ENCODE peak calls at places on chromosomes 12 and 14, in nine cellular contexts. F, V, U, I, G, R, O, J and W are unnamed samples.

GRCh38 chr12:95996034-95996658 is at the start of gene HAL:
- DNase-seq in J (no peak), V (no peak), O (peak), U (no peak), G (no peak), I (no peak), F (no peak), R (no peak), W (peak)

GRCh38 chr12:112716099-112717093 is 75.2 kb upstream of the RPH3A start:
- DNase-seq in F (peak), J (no peak), U (no peak), O (peak), I (no peak), V (no peak), R (no peak), G (no peak), W (peak)

GRCh38 chr12:117316336-117316735 is 45.1 kb downstream of the NOS1 start:
- DNase-seq in J (no peak), I (no peak), F (no peak), G (no peak), O (no peak), U (no peak), V (no peak), R (no peak), W (no peak)

GRCh38 chr12:19130224-19131019 is 889 bp downstream of the PLEKHA5 start:
- DNase-seq in V (peak), I (no peak), O (peak), G (no peak), R (no peak), J (peak), F (peak), U (peak), W (peak)

GRCh38 chr12:124517260-124518050 is 50.0 kb downstream of the NCOR2 start:
- DNase-seq in R (no peak), J (peak), U (no peak), V (no peak), I (no peak), O (peak), G (no peak), F (peak), W (peak)

GRCh38 chr14:68395585-68395984 is 397.3 kb downstream of the ZFP36L1 start:
- DNase-seq in I (no peak), V (no peak), R (no peak), G (no peak), F (no peak), O (peak), U (no peak), J (no peak), W (peak)

GRCh38 chr12:124457287-124458219 is 109.9 kb downstream of the NCOR2 start:
- DNase-seq in J (no peak), U (peak), R (no peak), V (peak), O (no peak), F (no peak), I (no peak), G (no peak), W (peak)

GRCh38 chr14:20683896-20684661 is at the start of gene RNASE4:
- DNase-seq in O (peak), J (no peak), F (peak), V (peak), G (peak), U (peak), I (no peak), R (peak), W (peak)

GRCh38 chr12:48454675-48455074 is 17.7 kb upstream of the ANP32D start:
- DNase-seq in J (no peak), U (no peak), R (no peak), G (no peak), I (no peak), F (peak), O (peak), V (no peak), W (peak)

GRCh38 chr12:28759334-28759733 is 389.7 kb upstream of the FAR2 start:
- DNase-seq in F (peak), J (no peak), O (peak), R (no peak), V (no peak), U (no peak), I (no peak), G (no peak), W (peak)

GRCh38 chr14:95149441-95149840 is 7.9 kb downstream of the DICER1 start:
- DNase-seq in O (no peak), G (no peak), V (no peak), U (no peak), R (no peak), F (no peak), I (no peak), J (no peak), W (no peak)

GRCh38 chr12:38469689-38470088 is 153.1 kb downstream of the ALG10B start:
- DNase-seq in I (no peak), F (no peak), R (no peak), O (no peak), U (no peak), V (no peak), G (no peak), J (no peak), W (no peak)

GRCh38 chr14:105201928-105202513 is 20.9 kb upstream of the NUDT14 start:
- DNase-seq in U (peak), O (no peak), I (no peak), V (no peak), J (peak), R (no peak), G (no peak), F (no peak), W (no peak)

GRCh38 chr14:21807975-21808374 is 134.4 kb upstream of the OR4E1 start:
- DNase-seq in F (no peak), U (no peak), I (no peak), R (no peak), O (no peak), J (no peak), G (no peak), V (no peak), W (no peak)

GRCh38 chr14:55221186-55221585 is 29.8 kb upstream of the DLGAP5 start:
- DNase-seq in V (no peak), G (peak), U (no peak), J (no peak), R (no peak), I (no peak), O (peak), F (peak), W (peak)

GRCh38 chr14:99191663-99192621 is 80.1 kb downstream of the BCL11B start:
- DNase-seq in V (no peak), F (peak), J (peak), O (peak), U (no peak), I (no peak), R (peak), G (peak), W (peak)

GRCh38 chr14:65096323-65097089 is 5.8 kb downstream of the MAX start:
- DNase-seq in J (no peak), F (no peak), V (no peak), I (no peak), R (no peak), G (peak), O (no peak), U (no peak), W (peak)

GRCh38 chr12:78406776-78407335 is 457.7 kb upstream of the SYT1 start:
- DNase-seq in F (no peak), R (no peak), U (peak), I (no peak), O (no peak), V (no peak), J (no peak), G (no peak), W (no peak)

GRCh38 chr14:99884834-99885648 is 91.8 kb downstream of the EML1 start:
- DNase-seq in G (peak), R (no peak), F (peak), U (peak), V (no peak), I (peak), O (peak), J (peak), W (peak)

GRCh38 chr12:32155911-32156585 is 49.4 kb downstream of the BICD1 start:
- DNase-seq in O (no peak), V (no peak), U (no peak), J (no peak), G (no peak), R (no peak), I (no peak), F (no peak), W (no peak)

GRCh38 chr14:77613207-77613606 is 3.2 kb downstream of the SPTLC2 start:
- DNase-seq in V (no peak), I (no peak), U (no peak), R (no peak), J (no peak), O (peak), F (no peak), G (no peak), W (peak)

GRCh38 chr12:39990122-39991101 is 115.5 kb downstream of the SLC2A13 start:
- DNase-seq in F (peak), J (no peak), V (peak), G (peak), U (peak), O (peak), R (peak), I (no peak), W (peak)

GRCh38 chr14:89589400-89590128 is 172.5 kb upstream of the FOXN3 start:
- DNase-seq in R (no peak), J (no peak), I (no peak), F (no peak), V (no peak), O (no peak), U (peak), G (no peak), W (no peak)

GRCh38 chr12:774051-774614 is 21.8 kb downstream of the WNK1 start:
- DNase-seq in U (no peak), R (no peak), G (no peak), F (no peak), O (peak), J (no peak), I (no peak), V (no peak), W (peak)

GRCh38 chr12:80189241-80189640 is 89.9 kb downstream of the OTOGL start:
- DNase-seq in F (no peak), J (no peak), I (no peak), V (no peak), U (no peak), R (no peak), G (no peak), O (no peak), W (peak)

GRCh38 chr14:91202234-91202974 is 42.1 kb downstream of the GPR68 start:
- DNase-seq in R (no peak), J (no peak), G (no peak), I (no peak), V (no peak), O (no peak), U (no peak), F (peak), W (peak)

GRCh38 chr12:18443768-18444437 is 182.6 kb downstream of the PIK3C2G start:
- DNase-seq in J (peak), F (no peak), R (no peak), I (no peak), O (no peak), G (no peak), U (no peak), V (no peak), W (peak)

GRCh38 chr12:29226621-29227020 is 77.5 kb downstream of the FAR2 start:
- DNase-seq in I (no peak), V (no peak), J (no peak), O (no peak), G (no peak), R (no peak), F (no peak), U (no peak), W (peak)

GRCh38 chr14:35534130-35534883 is at the start of gene INSM2:
- DNase-seq in R (no peak), U (peak), I (no peak), O (peak), J (no peak), V (no peak), F (no peak), G (no peak), W (peak)

GRCh38 chr12:3117628-3118027 is 40.4 kb downstream of the TSPAN9 start:
- DNase-seq in I (no peak), F (peak), U (no peak), R (no peak), J (no peak), G (peak), O (peak), V (no peak), W (peak)

GRCh38 chr12:48780381-48781025 is 8.4 kb downstream of the ADCY6 start:
- DNase-seq in U (no peak), J (no peak), I (no peak), V (no peak), R (no peak), G (no peak), F (no peak), O (no peak), W (no peak)

GRCh38 chr12:75862692-75863471 is 168.7 kb downstream of the PHLDA1 start:
- DNase-seq in V (no peak), G (no peak), U (no peak), O (peak), I (no peak), R (no peak), J (no peak), F (peak), W (peak)

GRCh38 chr12:100504820-100505219 is 31.2 kb downstream of the NR1H4 start:
- DNase-seq in G (no peak), J (no peak), U (no peak), V (no peak), R (no peak), O (no peak), F (no peak), I (no peak), W (no peak)

GRCh38 chr12:98595152-98595988 is 1.9 kb downstream of the SLC25A3 start:
- DNase-seq in R (no peak), O (peak), I (no peak), F (peak), V (no peak), G (no peak), U (no peak), J (no peak), W (peak)

GRCh38 chr12:27821259-27821973 is 41.4 kb upstream of the MANSC4 start:
- DNase-seq in O (peak), U (peak), F (peak), G (peak), V (peak), R (no peak), I (peak), J (no peak), W (peak)

GRCh38 chr14:63174760-63175191 is 29.5 kb upstream of the RHOJ start:
- DNase-seq in O (peak), V (no peak), U (peak), F (peak), J (peak), R (no peak), G (no peak), I (no peak), W (peak)

GRCh38 chr12:66024966-66025365 is 105.6 kb downstream of the LLPH start:
- DNase-seq in F (no peak), I (no peak), U (no peak), G (no peak), V (no peak), O (no peak), J (no peak), R (no peak), W (no peak)

GRCh38 chr14:43934102-43934501 is 573.0 kb downstream of the FSCB start:
- DNase-seq in F (no peak), U (no peak), J (no peak), G (no peak), O (no peak), V (no peak), R (no peak), I (no peak), W (no peak)

GRCh38 chr14:94476018-94476417 is at the start of gene SERPINA9:
- DNase-seq in V (no peak), O (no peak), F (no peak), G (no peak), U (no peak), J (no peak), I (no peak), R (no peak), W (peak)